ENCODE peak calls at places on chromosomes 11 and 22, in four cellular contexts. E is GM20000, V is left lung, L is epithelial cell of proximal tubule. D is an unnamed sample.

GRCh38 chr22:39528080-39528661 is 4.4 kb downstream of the RPS19BP1 start:
- DNase-seq in E (no peak), V (no peak), L (no peak), D (no peak)

GRCh38 chr22:26617251-26618199 is at the start of gene CRYBB1:
- DNase-seq in E (no peak), V (peak), L (no peak), D (no peak)

GRCh38 chr11:16993495-16993894 is 20.7 kb downstream of the PLEKHA7 start:
- DNase-seq in E (no peak), V (no peak), L (peak), D (no peak)

GRCh38 chr11:67250059-67251043 is 15.9 kb upstream of the GRK2 start:
- DNase-seq in E (no peak), V (no peak), L (no peak), D (no peak)

GRCh38 chr11:73185680-73186293 is 32.3 kb upstream of the P2RY2 start:
- DNase-seq in E (no peak), V (peak), L (no peak), D (no peak)

GRCh38 chr22:27641049-27641790 is 160.3 kb downstream of the MN1 start:
- DNase-seq in E (no peak), V (no peak), L (no peak), D (no peak)

GRCh38 chr11:61338783-61339489 is 5.9 kb downstream of the TKFC start:
- DNase-seq in E (no peak), V (no peak), L (no peak), D (no peak)

GRCh38 chr11:36056160-36056751 is 112.4 kb downstream of the LDLRAD3 start:
- DNase-seq in E (peak), V (no peak), L (no peak), D (no peak)

GRCh38 chr11:86672007-86672621 is at the start of gene ME3:
- DNase-seq in E (peak), V (peak), L (no peak), D (no peak)

GRCh38 chr11:44607987-44608386 is 42.5 kb downstream of the CD82 start:
- DNase-seq in E (no peak), V (no peak), L (no peak), D (no peak)

GRCh38 chr22:31451709-31452571 is 37.7 kb downstream of the EIF4ENIF1 start:
- DNase-seq in E (peak), V (no peak), L (peak), D (no peak)

GRCh38 chr22:40418366-40419201 is 48.2 kb downstream of the SGSM3 start:
- DNase-seq in E (no peak), V (no peak), L (no peak), D (no peak)

GRCh38 chr11:94545641-94546470 is 2.1 kb downstream of the FUT4 start:
- DNase-seq in E (no peak), V (no peak), L (no peak), D (no peak)

GRCh38 chr11:32511926-32512325 is 71.7 kb upstream of the EIF3M start:
- DNase-seq in E (no peak), V (no peak), L (no peak), D (no peak)

GRCh38 chr11:116062526-116063171 is 558.4 kb upstream of the CADM1 start:
- DNase-seq in E (peak), V (no peak), L (no peak), D (no peak)

GRCh38 chr11:61065955-61066638 is 36.2 kb upstream of the CD5 start:
- DNase-seq in E (no peak), V (no peak), L (no peak), D (no peak)

GRCh38 chr11:65307298-65308229 is 7.1 kb upstream of the CDC42EP2 start:
- DNase-seq in E (no peak), V (no peak), L (no peak), D (no peak)

GRCh38 chr11:8390851-8391612 is 127.4 kb upstream of the LMO1 start:
- DNase-seq in E (no peak), V (no peak), L (no peak), D (no peak)

GRCh38 chr22:47205081-47205491 is 442.6 kb downstream of the TBC1D22A start:
- DNase-seq in E (no peak), V (no peak), L (no peak), D (no peak)

GRCh38 chr22:23098718-23099524 is 28.6 kb downstream of the GNAZ start:
- DNase-seq in E (no peak), V (no peak), L (no peak), D (no peak)

GRCh38 chr11:16809901-16810668 is 71.6 kb downstream of the C11orf58 start:
- DNase-seq in E (no peak), V (peak), L (no peak), D (no peak)

GRCh38 chr11:35083181-35084061 is 55.5 kb upstream of the CD44 start:
- DNase-seq in E (peak), V (peak), L (no peak), D (peak)

GRCh38 chr22:30040499-30041055 is 39.7 kb upstream of the HORMAD2 start:
- DNase-seq in E (no peak), V (no peak), L (no peak), D (no peak)

GRCh38 chr11:74726547-74727182 is 4.6 kb downstream of the CHRDL2 start:
- DNase-seq in E (peak), V (peak), L (no peak), D (peak)

GRCh38 chr22:42745118-42745517 is 24.4 kb upstream of the A4GALT start:
- DNase-seq in E (no peak), V (no peak), L (no peak), D (no peak)

GRCh38 chr11:75508051-75508561 is 17.6 kb downstream of the GDPD5 start:
- DNase-seq in E (no peak), V (no peak), L (no peak), D (no peak)

GRCh38 chr11:22044126-22044525 is 148.8 kb upstream of the ANO5 start:
- DNase-seq in E (no peak), V (no peak), L (peak), D (no peak)

GRCh38 chr11:93626038-93626437 is 35.4 kb upstream of the CEP295 start:
- DNase-seq in E (no peak), V (no peak), L (no peak), D (no peak)

GRCh38 chr11:133337905-133338536 is 194.3 kb downstream of the OPCML start:
- DNase-seq in E (no peak), V (no peak), L (no peak), D (no peak)

GRCh38 chr22:36104988-36105387 is 55.6 kb downstream of the APOL3 start:
- DNase-seq in E (no peak), V (no peak), L (no peak), D (no peak)

GRCh38 chr22:26658671-26659478 is 1.5 kb downstream of the MIAT start:
- DNase-seq in E (peak), V (peak), L (no peak), D (peak)

GRCh38 chr11:15770798-15771414 is 585.4 kb downstream of the SOX6 start:
- DNase-seq in E (peak), V (no peak), L (no peak), D (no peak)

GRCh38 chr11:12799373-12799835 is 125.2 kb downstream of the TEAD1 start:
- DNase-seq in E (no peak), V (no peak), L (no peak), D (no peak)

GRCh38 chr11:35962373-35963138 is 18.7 kb downstream of the LDLRAD3 start:
- DNase-seq in E (no peak), V (no peak), L (no peak), D (no peak)

GRCh38 chr11:99739464-99740089 is 718.8 kb downstream of the CNTN5 start:
- DNase-seq in E (peak), V (no peak), L (peak), D (no peak)
- TF ChIP-seq CTCF in E (no peak), V (no peak), L (peak), D (no peak)

DNA sequence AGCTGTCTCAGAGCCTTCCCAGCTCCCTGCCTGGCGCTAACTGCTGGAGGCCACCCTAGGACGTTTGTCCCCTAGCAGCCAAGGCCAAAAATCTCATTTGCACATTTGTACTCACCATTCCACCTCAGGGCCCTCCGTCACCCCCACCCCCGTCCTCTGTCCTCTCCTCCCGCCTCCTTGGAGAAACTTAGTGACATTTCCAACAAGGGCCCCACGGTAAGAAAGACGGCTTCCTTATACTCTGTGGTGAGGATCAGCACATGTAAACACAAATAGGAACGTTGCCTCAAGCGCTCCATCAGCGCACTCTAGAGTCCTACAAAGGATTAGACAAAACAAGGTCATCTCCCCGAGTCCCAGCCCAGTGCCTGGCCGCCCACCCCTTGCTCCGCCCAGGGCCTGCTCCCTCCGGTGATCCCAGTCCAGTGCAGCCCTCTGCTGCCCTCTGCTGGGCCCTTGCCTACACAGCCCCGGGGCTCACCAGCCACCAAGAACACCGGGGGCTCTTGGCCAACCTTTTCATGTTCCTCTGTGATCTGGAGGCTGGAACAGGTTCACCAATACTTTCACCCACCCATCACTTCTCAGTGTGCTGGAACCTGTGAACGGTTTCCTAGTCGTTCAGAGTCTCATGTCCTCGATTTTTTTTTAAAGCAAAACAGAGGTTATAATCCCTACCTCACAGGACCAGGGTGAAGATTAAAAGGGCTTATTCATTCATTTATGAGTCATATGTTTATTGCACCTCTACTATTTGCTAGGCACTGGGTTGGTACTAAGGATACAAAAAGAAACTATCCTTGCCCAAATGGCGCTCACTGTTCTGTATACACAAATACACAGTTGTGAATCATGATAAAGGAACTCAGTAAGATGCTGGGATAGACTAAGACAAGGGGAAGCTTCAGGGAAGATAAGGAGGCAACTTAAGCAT is 15.2 kb upstream of the CTR9 start:
- DNase-seq in E (peak), V (peak), L (peak), D (peak)
- TF ChIP-seq CTCF in E (peak), V (peak), L (peak), D (peak)

GRCh38 chr11:103112364-103112763 is 3.1 kb downstream of the DYNC2H1 start:
- DNase-seq in E (no peak), V (no peak), L (no peak), D (no peak)

GRCh38 chr11:103108933-103109817 is at the start of gene DYNC2H1:
- DNase-seq in E (peak), V (peak), L (peak), D (peak)

GRCh38 chr11:103110406-103110805 is 1.2 kb downstream of the DYNC2H1 start:
- DNase-seq in E (no peak), V (no peak), L (no peak), D (no peak)

GRCh38 chr11:103109818-103110388 is 677 bp downstream of the DYNC2H1 start:
- DNase-seq in E (peak), V (peak), L (no peak), D (no peak)

DNA sequence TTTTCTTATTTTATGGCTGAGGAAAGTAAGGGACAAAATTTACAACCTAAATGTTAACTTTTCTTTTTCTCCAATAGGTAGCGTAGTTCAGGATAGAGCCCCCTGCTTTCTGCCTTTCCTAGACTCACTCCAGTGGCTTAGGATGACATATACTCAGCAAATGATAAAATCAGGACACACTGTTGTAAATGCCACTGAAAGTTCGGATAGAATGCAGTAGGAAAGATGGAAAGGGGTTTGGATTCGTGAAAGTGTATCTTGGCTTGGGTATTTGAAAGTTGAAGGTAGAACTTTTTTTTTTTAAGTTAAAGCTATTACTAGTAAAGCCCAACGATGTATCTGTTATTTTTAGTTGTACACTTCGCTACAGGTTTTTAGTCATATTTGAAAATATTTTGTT is 2.2 kb downstream of the DYNC2H1 start:
- DNase-seq in E (no peak), V (no peak), L (no peak), D (no peak)
- TF ChIP-seq CTCF in E (no peak), V (no peak), L (no peak), D (no peak)

DNA sequence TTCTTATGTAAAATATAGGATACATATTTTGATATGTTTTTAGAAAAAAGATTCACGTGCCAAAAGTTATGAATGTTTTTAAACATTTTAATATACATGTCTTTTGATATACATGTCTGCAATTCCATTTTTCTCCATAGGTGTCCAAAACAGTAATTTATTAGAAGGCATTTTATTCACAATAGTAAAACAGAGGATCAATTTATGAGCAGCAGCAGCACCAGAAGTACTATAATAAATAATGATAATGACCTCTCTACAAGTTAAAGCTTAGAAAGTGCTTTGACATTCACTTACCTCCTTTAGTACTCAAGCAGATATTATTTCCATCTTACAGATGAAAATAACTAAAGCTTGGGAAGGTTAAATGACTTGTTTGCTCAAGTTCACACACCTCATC is 96.7 kb upstream of the DBX1 start:
- DNase-seq in E (no peak), V (no peak), L (no peak), D (no peak)
- TF ChIP-seq CTCF in E (no peak), V (no peak), L (no peak), D (no peak)

D was measured in activated B cell treated with CpG ODN at 0.5 μM for 24 hours.